ENCODE peak calls at places on chromosomes 4 and X, in four cellular contexts. J is spleen, W is endothelial cell of umbilical vein, A is tibial nerve. X is an unnamed sample.

GRCh38 chrX:9644335-9644734 is 121.3 kb downstream of the GPR143 start:
- DNase-seq in W (no peak), A (no peak), J (no peak), X (no peak)

GRCh38 chr4:38523524-38524448 is 140.2 kb upstream of the KLF3 start:
- DNase-seq in W (no peak), J (no peak), A (no peak), X (no peak)

GRCh38 chrX:110394653-110395052 is 36.0 kb downstream of the RTL9 start:
- DNase-seq in A (no peak), J (no peak), W (no peak), X (no peak)

GRCh38 chrX:69027181-69028005 is 137.9 kb downstream of the PJA1 start:
- DNase-seq in W (peak; percentile 55), J (no peak), A (no peak), X (no peak)

GRCh38 chr4:72031868-72032619 is at the start of gene NPFFR2:
- DNase-seq in A (no peak), J (peak; percentile 72), W (peak; percentile 20), X (no peak)

GRCh38 chr4:169492436-169493163 is 119.8 kb downstream of the NEK1 start:
- DNase-seq in W (peak; percentile 52), A (no peak), J (no peak), X (no peak)

GRCh38 chr4:168558587-168558986 is 61.7 kb downstream of the PALLD start:
- DNase-seq in W (peak; percentile 95), J (no peak), A (no peak), X (no peak)

GRCh38 chrX:56550667-56551066 is 12.8 kb upstream of the UBQLN2 start:
- DNase-seq in J (no peak), A (no peak), W (no peak), X (no peak)

GRCh38 chrX:100895365-100896075 is 21.4 kb upstream of the NOX1 start:
- DNase-seq in J (no peak), W (peak; percentile 26), A (no peak), X (peak; percentile 28)

GRCh38 chr4:2472187-2472586 is 3.3 kb downstream of the RNF4 start:
- DNase-seq in J (peak; percentile 15), A (no peak), W (no peak), X (no peak)

GRCh38 chr4:115515379-115516171 is 402.2 kb upstream of the NDST4 start:
- DNase-seq in A (no peak), J (no peak), W (no peak), X (no peak)

GRCh38 chr4:109462297-109462696 is 28.7 kb downstream of the SEC24B start:
- DNase-seq in J (no peak), W (no peak), A (no peak), X (no peak)

GRCh38 chr4:145099653-145100052 is 1.5 kb downstream of the ABCE1 start:
- DNase-seq in A (no peak), W (peak; percentile 52), J (no peak), X (no peak)

GRCh38 chrX:10233696-10234095 is 76.9 kb downstream of the CLCN4 start:
- DNase-seq in A (no peak), W (no peak), J (no peak), X (no peak)

GRCh38 chr4:121096629-121097028 is 24.3 kb upstream of the NDNF start:
- DNase-seq in W (peak; percentile 37), A (no peak), J (no peak), X (no peak)
- TF ChIP-seq CTCF in W (no peak), A (peak; percentile 55), J (peak; percentile 40), X (no peak)

DNA sequence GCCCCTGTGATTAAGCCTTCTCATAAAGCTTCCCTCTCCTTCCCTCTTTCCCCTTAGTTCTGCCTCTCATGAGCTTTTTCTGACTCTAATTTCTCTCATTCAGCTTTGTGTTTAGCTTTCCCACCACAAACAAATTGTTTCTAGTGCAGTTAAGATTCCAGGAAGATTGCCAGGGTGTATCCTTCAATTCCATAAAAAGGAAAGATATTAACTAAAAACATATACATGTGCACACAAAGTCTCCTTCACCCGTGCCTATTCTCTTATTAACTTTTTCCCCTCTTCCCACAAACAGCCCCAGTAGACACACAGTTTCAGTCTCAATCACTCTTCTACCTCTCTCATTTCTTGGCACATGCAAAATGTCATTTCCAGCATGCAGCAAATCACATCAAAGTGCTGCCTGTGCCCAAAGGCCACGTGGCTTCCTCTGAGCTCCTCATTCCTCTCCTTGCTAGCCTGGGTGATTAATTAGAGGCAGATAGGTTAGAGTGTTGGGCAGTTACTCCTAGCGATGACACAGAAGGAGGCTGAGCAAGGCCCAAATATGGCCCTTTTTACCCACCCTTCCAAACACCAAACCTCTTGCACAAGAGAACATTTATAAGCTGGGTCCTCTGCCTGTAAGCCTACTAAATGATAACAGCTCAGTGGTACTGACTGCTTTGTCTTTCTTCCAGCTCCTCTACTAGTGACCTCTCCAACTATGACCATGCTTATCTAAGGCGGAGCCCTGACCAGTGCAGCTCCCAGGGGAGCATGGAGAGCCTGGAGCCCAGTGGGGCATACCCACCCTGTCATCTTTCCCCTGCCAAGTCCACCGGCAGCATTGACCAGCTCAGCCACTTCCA is 159.6 kb downstream of the SOWAHB start:
- DNase-seq in A (no peak), W (peak; percentile 14), J (no peak), X (no peak)
- TF ChIP-seq POLR2A in A (no peak), W (no peak), J (no peak), X (no peak)

DNA sequence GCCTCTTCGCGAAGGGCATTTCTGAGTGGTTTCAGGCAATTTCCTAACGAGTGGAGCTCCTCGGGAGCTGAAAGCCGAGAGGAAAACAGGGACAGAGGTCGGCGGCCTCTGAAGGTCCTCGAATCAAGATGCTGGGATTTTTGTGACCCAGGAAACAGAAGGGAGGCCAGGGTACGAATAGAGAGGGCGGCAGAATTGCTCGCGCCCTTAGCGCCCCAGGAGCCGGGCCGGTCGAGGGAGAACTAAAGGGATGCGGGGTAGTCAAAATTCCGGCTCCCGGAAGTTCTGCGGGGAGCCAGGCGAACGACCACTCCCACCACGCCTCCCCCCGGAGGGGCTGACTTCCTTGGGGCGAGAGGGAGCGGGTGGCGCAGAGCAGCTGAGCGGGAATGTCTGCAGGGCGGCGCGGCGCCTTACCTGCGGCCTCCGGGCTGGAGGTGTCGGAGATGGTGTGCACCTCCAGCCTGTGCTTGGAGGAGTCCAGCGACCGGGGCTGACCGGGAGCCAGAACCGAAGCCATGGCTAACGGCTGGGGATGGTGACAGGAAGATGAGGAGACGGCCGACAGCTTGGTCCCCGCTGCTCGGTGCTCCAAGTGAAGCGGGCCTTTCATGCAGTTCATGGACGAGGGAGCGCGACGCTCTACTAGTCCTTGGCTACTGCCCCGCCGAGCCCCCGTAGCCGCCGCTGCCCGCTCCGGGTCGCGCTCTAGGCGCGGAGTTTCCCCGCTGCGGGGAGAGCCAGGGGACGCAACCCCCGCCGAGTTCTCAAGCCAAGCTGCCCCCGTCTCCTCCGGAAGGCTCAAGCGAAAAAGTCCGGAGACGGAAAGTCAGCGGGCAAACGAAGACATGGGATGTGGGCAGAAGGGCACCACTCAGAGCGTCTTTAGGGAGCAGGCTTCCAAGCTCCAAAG is 782 bp downstream of the PITX2 start:
- DNase-seq in J (no peak), W (no peak), A (no peak), X (no peak)
- H3K4me3 ChIP-seq in J (peak overlapping the region; percentile 27), W (no peak overlapping the region), A (peak overlapping the region; percentile 29), X (peak overlapping the region; percentile 2)

GRCh38 chrX:130770615-130771014 is 132.4 kb downstream of the ENOX2 start:
- DNase-seq in A (no peak), W (peak; percentile 61), J (no peak), X (no peak)

GRCh38 chrX:130772313-130773140 is 130.5 kb downstream of the ENOX2 start:
- DNase-seq in J (no peak), W (no peak), A (no peak), X (no peak)

GRCh38 chrX:130771648-130772312 is 131.2 kb downstream of the ENOX2 start:
- DNase-seq in W (no peak), J (no peak), A (no peak), X (no peak)

GRCh38 chrX:130771230-130771629 is 131.8 kb downstream of the ENOX2 start:
- DNase-seq in W (no peak), J (no peak), A (no peak), X (no peak)

DNA sequence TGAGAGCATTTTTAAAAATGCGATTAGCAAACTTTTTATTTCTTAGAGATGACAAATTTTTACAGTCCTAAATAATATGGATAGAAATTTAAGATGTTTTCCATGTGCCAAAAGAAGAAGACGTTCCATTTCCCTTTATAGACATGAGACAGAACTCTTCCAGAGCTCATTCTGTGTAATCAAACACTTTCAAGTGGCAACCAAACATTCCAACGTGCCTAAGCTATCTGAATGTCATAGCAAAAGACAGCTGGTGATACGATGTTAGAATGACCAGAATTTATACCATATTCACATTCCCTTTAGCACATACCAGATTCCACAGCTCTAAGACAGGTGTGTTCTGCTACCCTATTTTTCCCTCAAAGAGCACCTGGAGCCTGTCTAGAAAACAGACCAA is 133.2 kb downstream of the ENOX2 start:
- DNase-seq in A (no peak), J (no peak), W (no peak), X (no peak)
- TF ChIP-seq CTCF in A (no peak), J (no peak), W (no peak), X (no peak)

DNA sequence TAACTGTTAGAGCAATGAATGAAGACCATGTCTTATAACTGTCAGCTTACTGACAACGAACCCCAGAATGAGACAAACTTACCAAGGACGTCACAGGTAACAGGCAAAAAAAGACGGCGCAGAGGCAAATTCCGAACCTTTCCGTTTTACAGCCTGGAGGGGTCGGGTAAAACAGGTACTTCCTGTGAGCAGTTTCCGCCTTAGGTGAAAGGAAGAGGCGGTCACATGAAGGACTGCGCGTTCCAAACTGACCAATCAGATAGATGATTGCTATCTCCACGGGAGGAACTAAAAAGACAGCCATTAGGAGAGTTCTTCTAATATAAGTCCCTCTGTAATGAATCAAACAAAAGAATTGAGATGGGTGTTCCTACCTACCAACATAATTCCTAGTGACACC is at the start of gene COX7B2:
- DNase-seq in W (no peak), A (no peak), J (peak; percentile 17), X (no peak)
- TF ChIP-seq POLR2A in W (no peak), A (no peak), J (no peak), X (no peak)

DNA sequence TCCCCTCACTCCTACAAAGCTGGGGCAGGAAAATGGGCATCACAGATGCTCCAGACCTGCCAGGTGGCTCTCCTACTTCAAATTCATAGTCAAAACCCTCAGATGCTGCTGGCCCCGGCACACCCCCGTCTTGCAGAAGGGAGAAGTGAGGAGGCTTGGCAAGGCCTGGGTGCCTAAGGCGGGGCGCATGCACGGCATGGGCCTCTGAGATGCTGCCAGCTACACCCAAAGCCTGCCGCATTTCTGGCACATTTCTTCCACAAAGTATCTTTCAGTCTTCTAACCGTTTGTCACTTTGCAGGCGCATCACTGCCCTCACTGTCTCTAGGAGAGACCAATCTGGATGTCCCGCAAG is 19.6 kb downstream of the WDR1 start:
- DNase-seq in A (no peak), W (no peak), J (no peak), X (no peak)
- H3K4me3 ChIP-seq in A (no peak overlapping the region), W (no peak overlapping the region), J (no peak overlapping the region), X (no peak overlapping the region)

DNA sequence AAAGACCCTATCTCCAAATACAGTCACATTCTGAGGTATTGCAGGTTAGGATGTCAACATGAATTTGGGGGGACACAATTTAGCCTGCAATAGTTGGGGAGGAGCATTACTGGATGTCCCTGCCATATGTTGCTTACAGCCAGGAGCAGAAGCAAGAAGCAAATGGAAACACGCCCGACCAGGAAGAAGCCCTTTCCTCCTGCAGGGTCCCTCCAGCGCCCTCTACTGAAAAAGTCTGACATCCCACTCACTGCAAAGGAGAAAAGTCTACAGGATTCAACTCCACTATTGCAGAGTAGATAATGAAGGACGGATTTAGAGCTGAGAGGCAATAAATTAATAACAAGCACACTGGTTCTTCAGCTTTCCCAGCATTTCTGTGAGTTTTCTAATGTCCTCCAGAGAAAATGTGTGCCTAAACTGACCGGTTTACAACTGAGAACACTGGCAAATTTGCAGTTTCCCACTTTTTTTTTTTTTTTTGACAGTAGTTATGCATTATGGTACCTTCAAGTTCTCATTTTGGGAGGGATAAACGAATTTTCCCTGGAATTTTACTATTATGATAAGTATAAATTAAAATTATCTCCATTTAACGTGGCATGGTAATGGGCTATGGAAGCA is 31.7 kb downstream of the COQ2 start:
- DNase-seq in A (no peak), W (peak; percentile 81), J (peak; percentile 83), X (peak; percentile 55)
- TF ChIP-seq CTCF in A (peak; percentile 63), W (peak; percentile 84), J (peak; percentile 84), X (no peak)

X was measured in lower leg skin.